ENCODE peak calls at places on chromosomes 11 and 22, in six cellular contexts. A is Kasumi-1; L is stimulated activated CD4-positive, alpha-beta T cell treated with anti-CD3 and anti-CD28 coated beads, Interleukin-1b, Interleukin-23, amount 100 ng/mL, for 1 hour; S is activated CD4-positive, alpha-beta T cell treated with anti-CD3 and anti-CD28 coated beads, Interleukin-2, amount 50 U/mL, for 1 hour; H is PC-3; B is pancreas. Z is an unnamed sample.

GRCh38 chr22:38751422-38752346 is 4.1 kb downstream of the SUN2 start:
- DNase-seq in S (peak), H (no peak), B (no peak), A (peak), L (no peak), Z (peak)

GRCh38 chr11:10930224-10930960 is 72.5 kb upstream of the ZBED5 start:
- DNase-seq in B (no peak), H (peak), L (no peak), A (peak), S (peak), Z (peak)

GRCh38 chr11:132245558-132246385 is 875.4 kb downstream of the NTM start:
- DNase-seq in H (no peak), A (no peak), B (no peak), S (no peak), L (no peak), Z (no peak)

GRCh38 chr22:46203590-46203980 is 46.5 kb downstream of the CDPF1 start:
- DNase-seq in A (no peak), L (no peak), S (no peak), B (no peak), H (no peak), Z (no peak)

GRCh38 chr11:130070829-130071205 is 1.1 kb downstream of the APLP2 start:
- DNase-seq in B (no peak), L (no peak), H (peak), S (no peak), A (peak), Z (no peak)

GRCh38 chr22:49838771-49839717 is 11.4 kb upstream of the BRD1 start:
- DNase-seq in A (peak), S (peak), H (no peak), L (peak), B (no peak), Z (no peak)

GRCh38 chr22:49229483-49230193 is 598.0 kb downstream of the BRD1 start:
- DNase-seq in A (no peak), B (no peak), H (no peak), S (no peak), L (no peak), Z (no peak)

GRCh38 chr11:123526027-123526805 is 96.1 kb downstream of the GRAMD1B start:
- DNase-seq in S (no peak), L (no peak), A (no peak), B (no peak), H (no peak), Z (no peak)

GRCh38 chr22:37661160-37661924 is 2.8 kb downstream of the PDXP start:
- DNase-seq in H (peak), S (no peak), B (no peak), A (no peak), L (no peak), Z (no peak)

GRCh38 chr22:27810566-27810965 is 9.0 kb upstream of the MN1 start:
- DNase-seq in H (peak), A (no peak), B (no peak), L (no peak), S (no peak), Z (peak)

GRCh38 chr11:11841605-11842425 is at the start of gene USP47:
- DNase-seq in B (peak), H (peak), A (peak), L (peak), S (peak), Z (peak)

GRCh38 chr11:100939581-100939980 is 190.0 kb downstream of the PGR start:
- DNase-seq in L (no peak), A (no peak), S (no peak), H (no peak), B (no peak), Z (no peak)

GRCh38 chr11:31809857-31810778 is 1.0 kb downstream of the PAX6 start:
- DNase-seq in B (peak), L (no peak), A (peak), H (peak), S (no peak), Z (peak)

GRCh38 chr11:838441-839279 is 3.7 kb downstream of the POLR2L start:
- DNase-seq in A (peak), S (no peak), H (no peak), B (no peak), L (no peak), Z (no peak)

GRCh38 chr11:75520688-75521087 is 5.1 kb downstream of the GDPD5 start:
- DNase-seq in A (no peak), L (no peak), H (no peak), B (no peak), S (no peak), Z (no peak)

GRCh38 chr22:49547751-49548239 is 279.9 kb downstream of the BRD1 start:
- DNase-seq in S (no peak), A (no peak), H (no peak), L (no peak), B (peak), Z (no peak)

GRCh38 chr22:23219787-23220484 is 39.6 kb downstream of the BCR start:
- DNase-seq in L (no peak), B (peak), H (peak), S (peak), A (peak), Z (peak)

GRCh38 chr11:100525635-100526034 is 161.5 kb upstream of the ARHGAP42 start:
- DNase-seq in L (no peak), B (no peak), S (no peak), A (no peak), H (peak), Z (no peak)

GRCh38 chr11:130535530-130535929 is 87.1 kb downstream of the ADAMTS15 start:
- DNase-seq in S (no peak), A (no peak), L (no peak), B (no peak), H (peak), Z (no peak)

Z was measured in A172.